ENCODE peak calls at places on chromosomes 13 and 19, in eight cellular contexts. N is tibial nerve, R is thoracic aorta, H is astrocyte, L is heart left ventricle, B is ascending aorta, J is fibroblast of lung, W is WERI-Rb-1. M is an unnamed sample.

GRCh38 chr19:39052243-39052746 is 19.9 kb upstream of the FBXO27 start:
- DNase-seq in N (peak), R (peak), H (no peak), L (peak), B (no peak), J (peak), W (peak), M (peak)

GRCh38 chr13:80168089-80168850 is 172.7 kb downstream of the SPRY2 start:
- DNase-seq in N (no peak), R (no peak), H (peak), L (peak), B (no peak), J (peak), W (no peak), M (no peak)

GRCh38 chr13:93002071-93002470 is 224.5 kb upstream of the GPC6 start:
- DNase-seq in N (no peak), R (no peak), H (peak), L (no peak), B (no peak), J (peak), W (no peak), M (no peak)

GRCh38 chr19:19203012-19203856 is at the start of gene NR2C2AP:
- DNase-seq in N (peak), R (peak), H (peak), L (peak), B (peak), J (peak), W (peak), M (peak)

GRCh38 chr19:41409288-41409687 is 11.7 kb downstream of the BCKDHA start:
- DNase-seq in N (no peak), R (no peak), H (peak), L (peak), B (no peak), J (peak), W (no peak), M (no peak)

GRCh38 chr19:41993612-41994483 is at the start of gene ATP1A3:
- DNase-seq in N (no peak), R (no peak), H (peak), L (peak), B (no peak), J (peak), W (peak), M (peak)

GRCh38 chr19:32373614-32374295 is 28.3 kb downstream of the ZNF507 start:
- DNase-seq in N (no peak), R (peak), H (peak), L (peak), B (peak), J (peak), W (no peak), M (no peak)

GRCh38 chr13:76813874-76814273 is 72.3 kb downstream of the KCTD12 start:
- DNase-seq in N (no peak), R (no peak), H (no peak), L (no peak), B (no peak), J (no peak), W (no peak), M (peak)

GRCh38 chr13:86974251-86974994 is 696.7 kb upstream of the SLITRK5 start:
- DNase-seq in N (no peak), R (no peak), H (no peak), L (no peak), B (no peak), J (no peak), W (no peak), M (no peak)

GRCh38 chr13:111407381-111408131 is 87.1 kb downstream of the TEX29 start:
- DNase-seq in N (no peak), R (no peak), H (no peak), L (no peak), B (no peak), J (no peak), W (no peak), M (no peak)

GRCh38 chr13:48431431-48431830 is 18.5 kb upstream of the LPAR6 start:
- DNase-seq in N (no peak), R (no peak), H (peak), L (no peak), B (no peak), J (peak), W (no peak), M (peak)

GRCh38 chr19:18322318-18322758 is 538 bp downstream of the LSM4 start:
- DNase-seq in N (no peak), R (no peak), H (peak), L (peak), B (peak), J (peak), W (peak), M (peak)

GRCh38 chr13:97700306-97700848 is 253.1 kb upstream of the IPO5 start:
- DNase-seq in N (no peak), R (no peak), H (no peak), L (no peak), B (no peak), J (no peak), W (no peak), M (no peak)

GRCh38 chr13:101576452-101576851 is 124.0 kb downstream of the ITGBL1 start:
- DNase-seq in N (no peak), R (no peak), H (peak), L (no peak), B (no peak), J (peak), W (no peak), M (no peak)

DNA sequence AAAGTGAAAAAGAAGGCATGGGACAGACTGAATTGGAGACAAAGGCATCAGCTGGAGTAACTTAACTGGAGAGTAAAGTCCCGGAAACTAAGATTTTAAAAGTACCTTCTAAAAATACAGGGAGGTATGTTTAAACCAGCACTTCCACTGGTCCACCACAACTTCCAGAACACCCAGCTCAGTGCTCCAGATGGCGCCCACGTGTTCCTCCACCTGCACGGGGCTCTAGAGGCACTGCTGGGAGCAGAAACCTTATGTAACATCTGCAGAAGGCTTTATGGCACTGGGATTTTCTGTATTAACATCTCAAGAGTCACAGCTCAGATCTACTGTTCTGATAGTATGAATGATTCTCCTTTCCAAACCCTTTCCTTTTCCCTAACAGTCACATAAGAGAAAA is 252.1 kb downstream of the DCLK1 start:
- DNase-seq in N (no peak), R (no peak), H (no peak), L (no peak), B (no peak), J (no peak), W (no peak), M (peak)
- H3K4me3 ChIP-seq in N (no peak), R (no peak), H (no peak), L (no peak), B (no peak), J (no peak), W (no peak), M (no peak)

DNA sequence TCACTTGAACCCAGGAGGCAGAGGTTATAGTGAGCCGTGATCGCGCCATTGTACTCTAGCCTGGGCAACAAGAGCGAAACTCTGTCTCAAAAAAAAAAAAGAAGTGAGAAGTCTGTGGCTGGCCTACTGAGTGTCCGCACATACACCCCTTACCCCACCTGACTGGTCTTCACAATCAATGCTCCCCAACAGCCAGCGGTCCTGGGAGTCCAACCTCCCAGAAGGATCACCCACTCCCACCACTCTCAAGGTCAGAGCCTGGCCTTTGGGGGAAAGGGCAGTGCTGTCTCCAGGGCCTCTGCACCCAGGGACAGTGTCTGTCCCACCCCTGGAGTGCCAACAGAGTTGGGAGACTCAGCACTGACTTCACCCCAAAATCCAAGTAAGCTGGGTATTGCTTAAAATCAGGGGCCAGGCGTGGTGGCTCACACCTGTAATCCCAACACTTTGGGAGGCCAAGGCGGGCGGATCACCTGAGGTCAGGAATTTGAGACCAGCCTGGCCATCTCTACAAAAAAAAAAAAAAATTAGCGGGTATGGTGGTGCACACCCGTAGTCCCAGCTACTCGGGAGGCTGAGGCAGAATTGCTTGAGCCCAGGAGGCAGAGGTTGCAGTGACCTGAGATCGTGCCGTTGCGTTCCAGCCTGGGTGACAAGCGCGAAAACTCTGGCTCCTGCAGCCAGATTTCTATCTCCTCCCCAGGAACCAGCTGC is 2.3 kb upstream of the CD320 start:
- DNase-seq in N (no peak), R (no peak), H (no peak), L (no peak), B (peak), J (no peak), W (peak), M (no peak)
- H3K4me3 ChIP-seq in N (no peak), R (no peak), H (no peak), L (no peak), B (no peak), J (no peak), W (no peak), M (no peak)

DNA sequence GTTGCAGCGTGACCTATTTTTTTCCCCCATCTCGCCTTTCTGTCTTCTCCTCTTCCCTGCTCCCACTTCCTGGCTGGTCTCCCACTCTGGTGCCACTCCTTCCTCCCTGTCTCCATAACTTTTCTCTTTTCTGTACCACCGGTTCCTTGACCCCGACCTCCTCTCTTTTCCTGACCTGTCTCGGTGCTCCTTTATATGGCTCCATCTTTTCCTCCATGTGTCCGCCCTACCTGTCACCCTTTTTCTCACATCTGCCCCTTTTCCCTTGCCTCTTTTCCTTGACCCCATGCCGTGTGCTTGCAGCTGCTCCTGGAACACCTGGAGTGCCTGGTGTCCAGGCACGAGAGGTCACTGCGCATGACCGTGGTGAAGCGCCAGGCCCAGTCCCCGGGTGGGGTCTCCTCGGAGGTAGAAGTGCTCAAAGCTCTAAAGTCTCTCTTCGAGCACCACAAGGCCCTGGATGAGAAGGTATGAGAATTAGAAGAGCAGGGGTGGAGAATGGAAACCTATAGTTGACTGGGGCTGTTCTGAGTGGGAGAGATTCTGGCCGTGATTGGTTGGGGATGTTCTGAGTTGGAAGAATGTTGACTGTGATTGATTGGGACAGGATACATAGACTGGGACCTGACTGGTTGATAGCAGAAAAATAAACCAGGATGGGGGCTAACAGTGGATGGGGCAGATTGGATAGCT is 9.3 kb downstream of the PPFIA3 start:
- DNase-seq in N (no peak), R (no peak), H (no peak), L (no peak), B (no peak), J (no peak), W (no peak), M (no peak)
- H3K4me3 ChIP-seq in N (peak), R (peak), H (no peak), L (peak), B (no peak), J (no peak), W (no peak), M (peak)

DNA sequence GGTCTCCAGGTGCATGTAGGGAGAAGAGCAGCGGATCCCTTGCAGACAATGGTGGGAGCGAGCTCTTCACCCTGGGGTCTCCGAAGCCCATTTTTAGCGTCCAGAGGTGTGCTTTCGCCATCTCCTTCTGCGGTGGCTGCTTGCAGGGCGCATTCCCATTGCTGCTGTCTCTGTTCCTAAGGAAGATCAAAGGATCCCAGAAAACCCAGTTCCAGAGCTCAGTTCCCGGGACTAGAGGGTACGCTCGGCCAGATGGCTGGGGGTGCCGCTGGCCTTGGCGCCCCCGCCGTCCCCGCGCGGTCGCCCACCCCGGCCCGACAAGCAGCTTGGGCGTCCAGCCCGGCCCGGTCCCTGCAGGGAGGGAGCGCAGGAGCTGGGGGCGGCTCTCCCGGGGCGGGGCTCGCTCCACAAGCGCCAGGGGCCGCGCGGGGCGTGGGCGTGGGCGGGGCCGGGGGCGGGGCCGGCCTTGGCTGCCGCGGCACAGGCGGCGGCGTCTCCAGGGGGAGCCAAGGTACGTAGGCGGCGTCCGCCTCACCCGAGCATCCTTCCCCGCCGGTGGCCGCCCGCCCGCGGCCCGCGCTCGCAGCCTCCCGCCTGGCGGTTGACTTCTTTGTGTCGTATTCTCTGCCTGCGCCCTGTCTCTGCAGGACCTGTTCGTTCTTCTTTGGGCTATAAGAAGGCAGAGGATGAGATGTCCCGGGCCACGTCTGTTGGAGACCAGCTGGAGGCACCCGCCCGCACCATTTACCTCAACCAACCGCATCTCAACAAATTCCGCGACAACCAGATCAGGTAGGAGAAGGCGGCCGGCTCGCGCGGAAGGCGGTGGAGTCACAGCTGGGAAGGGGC is 96.8 kb downstream of the ATP8A2 start:
- DNase-seq in N (no peak), R (no peak), H (peak), L (peak), B (no peak), J (peak), W (peak), M (peak)
- H3K4me3 ChIP-seq in N (no peak), R (no peak), H (peak), L (no peak), B (no peak), J (no peak), W (peak), M (no peak)

DNA sequence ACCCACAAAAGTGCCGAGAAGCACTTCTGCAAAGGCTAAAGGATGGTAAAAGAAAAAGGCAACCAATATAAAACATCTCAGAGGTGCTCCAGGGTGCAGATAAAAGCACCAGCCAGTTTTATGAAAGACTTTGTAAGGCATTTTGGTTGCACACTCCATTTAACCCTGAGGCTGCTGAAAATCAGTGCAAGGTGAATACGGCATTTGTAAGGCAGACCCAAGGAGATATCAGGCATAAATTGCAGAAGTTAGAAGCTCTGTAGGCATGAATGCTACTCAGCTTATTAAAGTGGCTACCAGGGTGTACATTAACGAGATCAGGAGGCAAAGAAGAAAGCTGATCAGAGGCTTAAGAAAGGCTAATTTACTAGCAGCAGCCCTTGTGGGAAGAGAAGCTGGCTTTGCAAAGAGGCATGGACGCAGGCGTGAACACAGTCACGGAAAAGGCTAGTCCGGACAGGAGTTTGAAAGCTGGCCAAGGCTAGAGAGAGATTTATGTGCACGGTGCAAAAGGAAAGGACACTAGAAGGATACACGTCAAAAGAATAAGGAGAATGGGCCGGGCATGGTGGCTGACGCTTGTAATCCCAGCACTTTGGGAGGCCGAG is 99.6 kb downstream of the ZNF429 start:
- DNase-seq in N (no peak), R (no peak), H (peak), L (peak), B (no peak), J (peak), W (peak), M (no peak)
- H3K4me3 ChIP-seq in N (peak), R (peak), H (peak), L (peak), B (peak), J (peak), W (no peak), M (peak)

GRCh38 chr19:55451522-55452380 is 8.7 kb upstream of the SHISA7 start:
- DNase-seq in N (no peak), R (no peak), H (no peak), L (no peak), B (no peak), J (no peak), W (no peak), M (no peak)
- H3K4me3 ChIP-seq in N (peak), R (peak), H (no peak), L (peak), B (peak), J (no peak), W (peak), M (peak)

GRCh38 chr19:46862974-46863632 is 2.3 kb downstream of the ARHGAP35 start:
- DNase-seq in N (no peak), R (no peak), H (no peak), L (no peak), B (no peak), J (no peak), W (no peak), M (no peak)

GRCh38 chr19:46861691-46862503 is 1.1 kb downstream of the ARHGAP35 start:
- DNase-seq in N (no peak), R (no peak), H (no peak), L (peak), B (peak), J (no peak), W (no peak), M (no peak)

GRCh38 chr19:46860846-46861690 is at the start of gene ARHGAP35:
- DNase-seq in N (no peak), R (no peak), H (no peak), L (peak), B (peak), J (no peak), W (no peak), M (no peak)

GRCh38 chr19:46863818-46864629 is 3.2 kb downstream of the ARHGAP35 start:
- DNase-seq in N (no peak), R (no peak), H (peak), L (peak), B (no peak), J (peak), W (no peak), M (no peak)

GRCh38 chr19:46862504-46862835 is 1.7 kb downstream of the ARHGAP35 start:
- DNase-seq in N (no peak), R (no peak), H (no peak), L (no peak), B (peak), J (no peak), W (no peak), M (no peak)
- H3K4me3 ChIP-seq in N (peak), R (peak), H (peak), L (peak), B (peak), J (peak), W (peak), M (peak)

DNA sequence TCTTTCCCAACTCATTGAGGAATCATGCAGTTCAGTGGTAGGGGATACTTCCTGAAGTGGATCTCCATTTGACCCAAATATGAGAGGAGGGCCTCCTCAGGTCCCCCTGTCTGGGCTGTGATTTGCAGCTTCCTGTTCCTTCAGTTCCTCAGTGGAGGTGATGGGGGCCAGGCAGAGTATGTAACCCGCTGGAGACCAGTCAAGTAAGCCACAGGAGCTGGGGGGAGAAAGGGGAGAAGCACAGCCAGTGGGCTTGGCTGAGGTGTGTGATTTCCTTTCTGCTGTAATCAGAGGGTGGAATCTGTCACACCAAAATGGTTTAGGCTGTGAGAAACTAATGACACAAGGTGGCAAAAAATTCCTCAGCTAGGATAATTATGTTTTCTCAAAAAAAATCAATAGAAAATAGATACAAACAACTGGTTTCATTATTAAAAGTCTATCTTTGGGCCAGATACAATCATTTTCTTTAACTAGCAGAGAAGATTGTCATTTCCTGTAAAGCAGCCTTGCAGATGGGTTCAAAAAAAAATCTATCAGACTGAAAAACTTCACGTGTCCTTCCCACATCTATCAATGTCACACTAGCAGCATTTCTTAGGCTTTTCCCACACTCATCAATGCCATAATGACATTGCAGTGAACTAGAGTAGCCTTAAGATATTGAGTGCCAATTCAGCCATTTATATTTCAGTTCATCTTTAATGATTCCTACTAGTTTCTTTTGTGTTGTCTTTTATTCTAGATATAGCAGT is 1660.3 kb downstream of the EFNB2 start:
- DNase-seq in N (no peak), R (no peak), H (no peak), L (no peak), B (no peak), J (no peak), W (no peak), M (peak)
- H3K4me3 ChIP-seq in N (no peak), R (no peak), H (no peak), L (no peak), B (no peak), J (no peak), W (no peak), M (no peak)